ENCODE peak calls at places on chromosomes 7 and 10, in six cellular contexts. One of them, this sample, is unnamed.

GRCh38 chr10:7408494-7409044 is 2.3 kb downstream of the SFMBT2 start:
- DNase-seq in neural progenitor cell: peak; percentile 83
- DNase-seq in fibroblast of villous mesenchyme: peak; percentile 42
- DNase-seq in spleen: peak; percentile 91
- DNase-seq in HL-60: peak; percentile 21
- DNase-seq in lung: peak; percentile 39
- DNase-seq in this sample: no peak

GRCh38 chr10:19488592-19489280 is 327.5 kb upstream of the PLXDC2 start:
- DNase-seq in fibroblast of villous mesenchyme: peak; percentile 12
- DNase-seq in lung: peak; percentile 36
- DNase-seq in HL-60: no peak
- DNase-seq in spleen: peak; percentile 71
- DNase-seq in neural progenitor cell: peak; percentile 72
- DNase-seq in this sample: peak; percentile 4

GRCh38 chr7:7653140-7653539 is 12.6 kb downstream of the UMAD1 start:
- DNase-seq in lung: no peak
- DNase-seq in HL-60: no peak
- DNase-seq in fibroblast of villous mesenchyme: no peak
- DNase-seq in neural progenitor cell: no peak
- DNase-seq in spleen: no peak
- DNase-seq in this sample: no peak

GRCh38 chr7:29370531-29371314 is 176.1 kb downstream of the CHN2 start:
- DNase-seq in spleen: no peak
- DNase-seq in fibroblast of villous mesenchyme: peak; percentile 4
- DNase-seq in lung: no peak
- DNase-seq in HL-60: no peak
- DNase-seq in neural progenitor cell: no peak
- DNase-seq in this sample: no peak

GRCh38 chr10:74177140-74177677 is 26.2 kb downstream of the ADK start:
- DNase-seq in neural progenitor cell: no peak
- DNase-seq in HL-60: peak; percentile 38
- DNase-seq in fibroblast of villous mesenchyme: no peak
- DNase-seq in spleen: peak; percentile 88
- DNase-seq in lung: peak; percentile 39
- DNase-seq in this sample: peak; percentile 25

GRCh38 chr7:75716992-75717626 is 21.6 kb downstream of the HIP1 start:
- DNase-seq in fibroblast of villous mesenchyme: peak; percentile 41
- DNase-seq in neural progenitor cell: no peak
- DNase-seq in spleen: peak; percentile 11
- DNase-seq in lung: no peak
- DNase-seq in HL-60: no peak
- DNase-seq in this sample: peak; percentile 90

GRCh38 chr7:92595281-92595680 is 5.1 kb upstream of the FAM133B start:
- DNase-seq in lung: no peak
- DNase-seq in neural progenitor cell: no peak
- DNase-seq in fibroblast of villous mesenchyme: peak; percentile 37
- DNase-seq in spleen: no peak
- DNase-seq in HL-60: no peak
- DNase-seq in this sample: peak; percentile 78

GRCh38 chr10:98478430-98479222 is 31.9 kb upstream of the HPS1 start:
- DNase-seq in lung: no peak
- DNase-seq in HL-60: no peak
- DNase-seq in neural progenitor cell: no peak
- DNase-seq in spleen: no peak
- DNase-seq in fibroblast of villous mesenchyme: no peak
- DNase-seq in this sample: peak; percentile 75

GRCh38 chr7:35630573-35630972 is 64.4 kb downstream of the HERPUD2 start:
- DNase-seq in lung: no peak
- DNase-seq in HL-60: no peak
- DNase-seq in fibroblast of villous mesenchyme: peak; percentile 33
- DNase-seq in neural progenitor cell: no peak
- DNase-seq in spleen: no peak
- DNase-seq in this sample: peak; percentile 33

GRCh38 chr10:119667562-119668328 is 16.6 kb downstream of the BAG3 start:
- DNase-seq in HL-60: no peak
- DNase-seq in spleen: no peak
- DNase-seq in lung: peak; percentile 57
- DNase-seq in fibroblast of villous mesenchyme: peak; percentile 91
- DNase-seq in neural progenitor cell: peak; percentile 55
- DNase-seq in this sample: peak; percentile 98

GRCh38 chr7:229184-229964 is 37.0 kb downstream of the FAM20C start:
- DNase-seq in spleen: no peak
- DNase-seq in fibroblast of villous mesenchyme: peak; percentile 87
- DNase-seq in HL-60: no peak
- DNase-seq in neural progenitor cell: no peak
- DNase-seq in lung: no peak
- DNase-seq in this sample: peak; percentile 99

GRCh38 chr7:108308913-108309312 is 147.3 kb downstream of the NRCAM start:
- DNase-seq in lung: no peak
- DNase-seq in neural progenitor cell: no peak
- DNase-seq in HL-60: no peak
- DNase-seq in fibroblast of villous mesenchyme: peak; percentile 54
- DNase-seq in spleen: no peak
- DNase-seq in this sample: peak; percentile 47

GRCh38 chr10:99924451-99924850 is 85.3 kb downstream of the DNMBP start:
- DNase-seq in lung: no peak
- DNase-seq in neural progenitor cell: no peak
- DNase-seq in spleen: no peak
- DNase-seq in fibroblast of villous mesenchyme: no peak
- DNase-seq in HL-60: no peak
- DNase-seq in this sample: no peak

GRCh38 chr7:22487978-22488642 is 11.9 kb downstream of the STEAP1B start:
- DNase-seq in HL-60: no peak
- DNase-seq in fibroblast of villous mesenchyme: no peak
- DNase-seq in lung: no peak
- DNase-seq in neural progenitor cell: no peak
- DNase-seq in spleen: no peak
- DNase-seq in this sample: no peak

GRCh38 chr10:131658476-131659110 is 242.2 kb upstream of the PPP2R2D start:
- DNase-seq in lung: no peak
- DNase-seq in spleen: peak; percentile 41
- DNase-seq in fibroblast of villous mesenchyme: no peak
- DNase-seq in neural progenitor cell: no peak
- DNase-seq in HL-60: no peak
- DNase-seq in this sample: no peak

GRCh38 chr10:51074238-51075028 is at the start of gene PRKG1:
- DNase-seq in HL-60: no peak
- DNase-seq in neural progenitor cell: peak; percentile 91
- DNase-seq in lung: peak; percentile 80
- DNase-seq in spleen: peak; percentile 79
- DNase-seq in fibroblast of villous mesenchyme: peak; percentile 75
- DNase-seq in this sample: peak; percentile 85

GRCh38 chr10:7388602-7389001 is 22.2 kb downstream of the SFMBT2 start:
- DNase-seq in spleen: no peak
- DNase-seq in fibroblast of villous mesenchyme: no peak
- DNase-seq in neural progenitor cell: no peak
- DNase-seq in lung: no peak
- DNase-seq in HL-60: no peak
- DNase-seq in this sample: no peak

GRCh38 chr10:31322647-31323046 is 3.6 kb downstream of the ZEB1 start:
- DNase-seq in lung: no peak
- DNase-seq in fibroblast of villous mesenchyme: no peak
- DNase-seq in neural progenitor cell: peak; percentile 5
- DNase-seq in HL-60: no peak
- DNase-seq in spleen: no peak
- DNase-seq in this sample: peak; percentile 32

GRCh38 chr7:144830811-144831210 is 5.0 kb downstream of the TPK1 start:
- DNase-seq in fibroblast of villous mesenchyme: peak; percentile 5
- DNase-seq in neural progenitor cell: no peak
- DNase-seq in spleen: no peak
- DNase-seq in HL-60: no peak
- DNase-seq in lung: no peak
- DNase-seq in this sample: peak; percentile 0

DNA sequence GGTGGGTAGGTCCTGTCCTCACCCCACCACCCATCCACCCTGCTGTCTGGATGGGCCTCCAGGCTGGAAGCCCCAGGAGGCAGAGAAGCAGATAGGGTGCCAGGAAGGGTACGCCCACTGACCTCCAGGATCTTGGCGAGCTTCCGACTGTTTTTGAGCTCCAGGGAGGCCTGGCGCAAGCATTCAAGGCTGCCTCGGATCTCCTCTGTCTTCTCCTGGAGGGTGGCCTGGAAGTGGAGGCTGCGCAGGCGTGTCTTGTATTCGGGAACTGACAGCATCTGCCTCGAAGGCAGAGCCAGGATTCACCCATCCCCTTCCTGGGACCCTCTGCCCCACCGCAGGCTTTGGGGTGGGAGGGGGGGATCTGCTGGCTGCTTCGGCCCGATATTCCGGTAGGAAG is 48.4 kb downstream of the GRID2IP start:
- DNase-seq in neural progenitor cell: no peak
- DNase-seq in spleen: no peak
- DNase-seq in fibroblast of villous mesenchyme: no peak
- DNase-seq in HL-60: no peak
- DNase-seq in lung: no peak
- DNase-seq in this sample: no peak
- H3K4me3 ChIP-seq in neural progenitor cell: peak overlapping the region; percentile 61
- H3K4me3 ChIP-seq in spleen: peak overlapping the region; percentile 70
- H3K4me3 ChIP-seq in fibroblast of villous mesenchyme: no peak overlapping the region
- H3K4me3 ChIP-seq in HL-60: no peak overlapping the region
- H3K4me3 ChIP-seq in lung: no peak overlapping the region
- H3K4me3 ChIP-seq in this sample: no peak overlapping the region

GRCh38 chr10:48742891-48743845 is 58.5 kb downstream of the WDFY4 start:
- DNase-seq in neural progenitor cell: peak; percentile 11
- DNase-seq in fibroblast of villous mesenchyme: no peak
- DNase-seq in HL-60: peak; percentile 37
- DNase-seq in lung: peak; percentile 26
- DNase-seq in spleen: no peak
- DNase-seq in this sample: no peak

GRCh38 chr10:48748573-48748972 is 63.9 kb downstream of the WDFY4 start:
- DNase-seq in spleen: no peak
- DNase-seq in HL-60: no peak
- DNase-seq in lung: peak; percentile 22
- DNase-seq in fibroblast of villous mesenchyme: no peak
- DNase-seq in neural progenitor cell: no peak
- DNase-seq in this sample: no peak

GRCh38 chr10:48749254-48749787 is 64.6 kb downstream of the WDFY4 start:
- DNase-seq in fibroblast of villous mesenchyme: no peak
- DNase-seq in HL-60: no peak
- DNase-seq in lung: peak; percentile 5
- DNase-seq in neural progenitor cell: no peak
- DNase-seq in spleen: no peak
- DNase-seq in this sample: no peak

GRCh38 chr10:48744587-48744986 is 59.9 kb downstream of the WDFY4 start:
- DNase-seq in spleen: no peak
- DNase-seq in fibroblast of villous mesenchyme: no peak
- DNase-seq in lung: no peak
- DNase-seq in HL-60: no peak
- DNase-seq in neural progenitor cell: no peak
- DNase-seq in this sample: no peak

GRCh38 chr10:48745662-48746245 is 61.1 kb downstream of the WDFY4 start:
- DNase-seq in fibroblast of villous mesenchyme: no peak
- DNase-seq in neural progenitor cell: peak; percentile 46
- DNase-seq in lung: peak; percentile 25
- DNase-seq in HL-60: no peak
- DNase-seq in spleen: no peak
- DNase-seq in this sample: no peak
- TF ChIP-seq CTCF in fibroblast of villous mesenchyme: no peak
- TF ChIP-seq CTCF in neural progenitor cell: peak; percentile 59
- TF ChIP-seq CTCF in lung: no peak
- TF ChIP-seq CTCF in HL-60: no peak
- TF ChIP-seq CTCF in spleen: no peak
- TF ChIP-seq CTCF in this sample: no peak

GRCh38 chr10:14567421-14567820 is 207.3 kb downstream of the FAM107B start:
- DNase-seq in fibroblast of villous mesenchyme: no peak
- DNase-seq in HL-60: no peak
- DNase-seq in spleen: no peak
- DNase-seq in neural progenitor cell: no peak
- DNase-seq in lung: no peak
- DNase-seq in this sample: no peak

GRCh38 chr10:14569274-14570060 is 205.2 kb downstream of the FAM107B start:
- DNase-seq in neural progenitor cell: no peak
- DNase-seq in fibroblast of villous mesenchyme: no peak
- DNase-seq in HL-60: no peak
- DNase-seq in spleen: peak; percentile 80
- DNase-seq in lung: no peak
- DNase-seq in this sample: no peak

GRCh38 chr10:14564268-14564744 is 210.4 kb downstream of the FAM107B start:
- DNase-seq in spleen: no peak
- DNase-seq in lung: no peak
- DNase-seq in fibroblast of villous mesenchyme: no peak
- DNase-seq in neural progenitor cell: no peak
- DNase-seq in HL-60: no peak
- DNase-seq in this sample: no peak

GRCh38 chr10:14565199-14565598 is 209.5 kb downstream of the FAM107B start:
- DNase-seq in HL-60: no peak
- DNase-seq in spleen: no peak
- DNase-seq in neural progenitor cell: no peak
- DNase-seq in fibroblast of villous mesenchyme: peak; percentile 26
- DNase-seq in lung: no peak
- DNase-seq in this sample: no peak

DNA sequence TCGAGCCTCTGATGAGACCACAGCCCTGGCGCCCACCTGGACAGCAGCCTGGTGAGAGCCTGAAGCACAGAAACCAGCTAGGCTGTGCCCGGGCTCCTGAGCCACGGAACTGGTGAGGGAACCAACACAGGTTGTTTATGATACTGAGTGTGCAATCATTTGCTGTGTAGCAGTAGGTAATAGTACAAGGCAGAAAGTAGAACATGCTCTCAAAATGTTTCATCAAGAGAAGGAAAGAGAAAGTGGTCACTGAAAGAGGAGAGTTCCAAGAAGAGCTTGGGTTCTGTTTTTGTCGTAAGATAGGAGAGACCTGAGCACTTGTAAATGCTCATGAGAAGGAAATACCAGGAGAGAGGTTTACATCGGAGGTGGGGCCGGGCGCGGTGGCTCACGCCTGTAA is 208.2 kb downstream of the FAM107B start:
- DNase-seq in spleen: no peak
- DNase-seq in neural progenitor cell: no peak
- DNase-seq in fibroblast of villous mesenchyme: no peak
- DNase-seq in HL-60: no peak
- DNase-seq in lung: no peak
- DNase-seq in this sample: no peak
- H3K4me3 ChIP-seq in spleen: no peak overlapping the region
- H3K4me3 ChIP-seq in neural progenitor cell: no peak overlapping the region
- H3K4me3 ChIP-seq in fibroblast of villous mesenchyme: no peak overlapping the region
- H3K4me3 ChIP-seq in HL-60: no peak overlapping the region
- H3K4me3 ChIP-seq in lung: no peak overlapping the region
- H3K4me3 ChIP-seq in this sample: no peak overlapping the region

DNA sequence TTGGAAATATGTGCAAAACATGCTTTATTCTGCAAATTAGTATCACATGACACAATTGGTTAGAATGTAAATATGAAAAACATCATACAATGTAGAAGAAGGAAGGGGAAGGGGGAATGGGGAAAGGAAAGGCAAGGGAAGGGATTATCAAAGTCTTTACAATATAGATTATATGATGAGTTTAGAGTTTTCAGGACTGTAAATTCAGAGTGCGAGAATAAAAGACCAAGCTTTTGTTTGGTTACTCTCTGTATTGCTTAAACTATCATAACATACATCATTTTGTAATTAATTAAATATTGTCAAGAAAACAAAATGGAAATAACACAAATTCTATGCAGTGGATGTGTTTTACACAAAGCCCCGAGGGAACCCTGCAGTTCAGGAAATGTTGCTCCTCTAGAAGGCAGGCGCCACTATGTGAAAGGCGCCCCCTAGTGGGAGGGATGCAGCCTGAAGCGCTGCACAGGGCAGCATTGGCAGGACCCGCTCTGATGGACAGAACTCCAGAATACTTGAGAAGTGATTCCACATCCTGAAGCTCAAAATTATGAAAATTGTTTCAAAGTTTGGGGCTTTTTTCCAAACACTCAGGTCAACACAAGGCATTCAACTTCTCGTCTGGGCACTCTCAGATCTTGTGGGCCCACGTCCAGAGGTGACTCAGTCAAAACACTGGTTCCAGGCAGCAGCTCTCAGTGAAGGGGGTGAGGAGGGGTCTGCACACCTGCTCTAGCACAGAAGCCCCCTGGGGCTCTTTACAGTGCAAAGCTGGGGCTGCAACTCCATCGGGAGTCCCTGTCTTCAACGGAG is 31.6 kb upstream of the TMEM254 start:
- DNase-seq in lung: peak; percentile 83
- DNase-seq in spleen: peak; percentile 92
- DNase-seq in HL-60: peak; percentile 72
- DNase-seq in neural progenitor cell: peak; percentile 90
- DNase-seq in fibroblast of villous mesenchyme: peak; percentile 60
- DNase-seq in this sample: peak; percentile 65
- TF ChIP-seq CTCF in lung: peak; percentile 79
- TF ChIP-seq CTCF in spleen: peak; percentile 68
- TF ChIP-seq CTCF in HL-60: peak; percentile 93
- TF ChIP-seq CTCF in neural progenitor cell: peak; percentile 97
- TF ChIP-seq CTCF in fibroblast of villous mesenchyme: peak; percentile 95
- TF ChIP-seq CTCF in this sample: peak; percentile 95

This sample was measured in AG10803.